ENCODE peak calls at places on chromosomes 5 and 9, in seven cellular contexts. One of them, this sample, is unnamed.
A peak's percentile ranks its signal among the peaks of the same experiment; 100 is the strongest.

GRCh38 chr9:120513825-120514598 is 66.0 kb downstream of the CDK5RAP2 start:
- DNase-seq in CD4-positive, alpha-beta T cell: no peak
- DNase-seq in A549: no peak
- DNase-seq in stomach: no peak
- DNase-seq in IMR-90: no peak
- DNase-seq in ovary: no peak
- DNase-seq in upper lobe of right lung: no peak
- DNase-seq in this sample: no peak

GRCh38 chr5:15097552-15097951 is 226.0 kb upstream of the ANKH start:
- DNase-seq in CD4-positive, alpha-beta T cell: no peak
- DNase-seq in A549: no peak
- DNase-seq in stomach: no peak
- DNase-seq in IMR-90: no peak
- DNase-seq in ovary: no peak
- DNase-seq in upper lobe of right lung: no peak
- DNase-seq in this sample: no peak

GRCh38 chr9:135978650-135979461 is 17.7 kb upstream of the UBAC1 start:
- DNase-seq in CD4-positive, alpha-beta T cell: peak; percentile 60
- DNase-seq in A549: no peak
- DNase-seq in stomach: no peak
- DNase-seq in IMR-90: no peak
- DNase-seq in ovary: no peak
- DNase-seq in upper lobe of right lung: no peak
- DNase-seq in this sample: peak; percentile 27

GRCh38 chr9:19999491-20000057 is 210.7 kb upstream of the SLC24A2 start:
- DNase-seq in CD4-positive, alpha-beta T cell: no peak
- DNase-seq in A549: no peak
- DNase-seq in stomach: no peak
- DNase-seq in IMR-90: peak; percentile 87
- DNase-seq in ovary: no peak
- DNase-seq in upper lobe of right lung: no peak
- DNase-seq in this sample: no peak

GRCh38 chr5:71475788-71476384 is 20.4 kb downstream of the BDP1 start:
- DNase-seq in CD4-positive, alpha-beta T cell: no peak
- DNase-seq in A549: peak; percentile 64
- DNase-seq in stomach: no peak
- DNase-seq in IMR-90: peak; percentile 29
- DNase-seq in ovary: no peak
- DNase-seq in upper lobe of right lung: no peak
- DNase-seq in this sample: no peak

GRCh38 chr5:43123887-43124286 is 3.2 kb downstream of the ZNF131 start:
- DNase-seq in CD4-positive, alpha-beta T cell: no peak
- DNase-seq in A549: no peak
- DNase-seq in stomach: no peak
- DNase-seq in IMR-90: no peak
- DNase-seq in ovary: no peak
- DNase-seq in upper lobe of right lung: no peak
- DNase-seq in this sample: no peak

GRCh38 chr9:2260401-2261306 is 245.5 kb downstream of the SMARCA2 start:
- DNase-seq in CD4-positive, alpha-beta T cell: no peak
- DNase-seq in A549: peak; percentile 51
- DNase-seq in stomach: peak; percentile 35
- DNase-seq in IMR-90: peak; percentile 45
- DNase-seq in ovary: no peak
- DNase-seq in upper lobe of right lung: no peak
- DNase-seq in this sample: no peak

GRCh38 chr5:10145922-10146321 is 103.8 kb downstream of the ATPSCKMT start:
- DNase-seq in CD4-positive, alpha-beta T cell: no peak
- DNase-seq in A549: peak; percentile 18
- DNase-seq in stomach: no peak
- DNase-seq in IMR-90: peak; percentile 66
- DNase-seq in ovary: no peak
- DNase-seq in upper lobe of right lung: no peak
- DNase-seq in this sample: no peak

GRCh38 chr9:119961774-119962408 is 592.7 kb upstream of the BRINP1 start:
- DNase-seq in CD4-positive, alpha-beta T cell: no peak
- DNase-seq in A549: peak; percentile 68
- DNase-seq in stomach: peak; percentile 63
- DNase-seq in IMR-90: peak; percentile 29
- DNase-seq in ovary: peak; percentile 46
- DNase-seq in upper lobe of right lung: peak; percentile 78
- DNase-seq in this sample: no peak

GRCh38 chr9:98314381-98315066 is 59.1 kb upstream of the TBC1D2 start:
- DNase-seq in CD4-positive, alpha-beta T cell: no peak
- DNase-seq in A549: no peak
- DNase-seq in stomach: no peak
- DNase-seq in IMR-90: peak; percentile 69
- DNase-seq in ovary: no peak
- DNase-seq in upper lobe of right lung: peak; percentile 82
- DNase-seq in this sample: no peak

GRCh38 chr9:136138566-136138965 is 19.9 kb upstream of the TMEM250 start:
- DNase-seq in CD4-positive, alpha-beta T cell: no peak
- DNase-seq in A549: no peak
- DNase-seq in stomach: no peak
- DNase-seq in IMR-90: no peak
- DNase-seq in ovary: no peak
- DNase-seq in upper lobe of right lung: no peak
- DNase-seq in this sample: peak; percentile 21

GRCh38 chr5:140146523-140146842 is 20.7 kb downstream of the IGIP start:
- DNase-seq in CD4-positive, alpha-beta T cell: no peak
- DNase-seq in A549: no peak
- DNase-seq in stomach: no peak
- DNase-seq in IMR-90: no peak
- DNase-seq in ovary: no peak
- DNase-seq in upper lobe of right lung: no peak
- DNase-seq in this sample: no peak

GRCh38 chr5:144335561-144335960 is 164.9 kb downstream of the KCTD16 start:
- DNase-seq in CD4-positive, alpha-beta T cell: no peak
- DNase-seq in A549: no peak
- DNase-seq in stomach: no peak
- DNase-seq in IMR-90: no peak
- DNase-seq in ovary: no peak
- DNase-seq in upper lobe of right lung: no peak
- DNase-seq in this sample: no peak

GRCh38 chr5:68798877-68799276 is 294.9 kb upstream of the SLC30A5 start:
- DNase-seq in CD4-positive, alpha-beta T cell: no peak
- DNase-seq in A549: no peak
- DNase-seq in stomach: no peak
- DNase-seq in IMR-90: no peak
- DNase-seq in ovary: no peak
- DNase-seq in upper lobe of right lung: no peak
- DNase-seq in this sample: no peak

GRCh38 chr5:144487207-144487606 is 316.5 kb downstream of the KCTD16 start:
- DNase-seq in CD4-positive, alpha-beta T cell: no peak
- DNase-seq in A549: no peak
- DNase-seq in stomach: no peak
- DNase-seq in IMR-90: no peak
- DNase-seq in ovary: no peak
- DNase-seq in upper lobe of right lung: no peak
- DNase-seq in this sample: no peak

GRCh38 chr5:171342362-171343111 is 33.5 kb downstream of the TLX3 start:
- DNase-seq in CD4-positive, alpha-beta T cell: no peak
- DNase-seq in A549: peak; percentile 40
- DNase-seq in stomach: peak; percentile 40
- DNase-seq in IMR-90: peak; percentile 71
- DNase-seq in ovary: no peak
- DNase-seq in upper lobe of right lung: no peak
- DNase-seq in this sample: peak; percentile 10

GRCh38 chr9:99103909-99104458 is 929 bp upstream of the TGFBR1 start:
- DNase-seq in CD4-positive, alpha-beta T cell: no peak
- DNase-seq in A549: no peak
- DNase-seq in stomach: no peak
- DNase-seq in IMR-90: peak; percentile 61
- DNase-seq in ovary: peak; percentile 51
- DNase-seq in upper lobe of right lung: no peak
- DNase-seq in this sample: no peak

GRCh38 chr5:10489810-10490426 is 48.2 kb downstream of the ROPN1L start:
- DNase-seq in CD4-positive, alpha-beta T cell: no peak
- DNase-seq in A549: no peak
- DNase-seq in stomach: no peak
- DNase-seq in IMR-90: peak; percentile 31
- DNase-seq in ovary: no peak
- DNase-seq in upper lobe of right lung: no peak
- DNase-seq in this sample: no peak

GRCh38 chr9:134489621-134490380 is 151.8 kb upstream of the COL5A1 start:
- DNase-seq in CD4-positive, alpha-beta T cell: no peak
- DNase-seq in A549: no peak
- DNase-seq in stomach: no peak
- DNase-seq in IMR-90: no peak
- DNase-seq in ovary: no peak
- DNase-seq in upper lobe of right lung: peak; percentile 51
- DNase-seq in this sample: no peak

GRCh38 chr9:840343-840742 is 1.2 kb upstream of the DMRT1 start:
- DNase-seq in CD4-positive, alpha-beta T cell: no peak
- DNase-seq in A549: no peak
- DNase-seq in stomach: no peak
- DNase-seq in IMR-90: no peak
- DNase-seq in ovary: no peak
- DNase-seq in upper lobe of right lung: no peak
- DNase-seq in this sample: no peak

GRCh38 chr9:89815903-89816573 is 211.2 kb downstream of the GADD45G start:
- DNase-seq in CD4-positive, alpha-beta T cell: no peak
- DNase-seq in A549: no peak
- DNase-seq in stomach: no peak
- DNase-seq in IMR-90: no peak
- DNase-seq in ovary: peak; percentile 80
- DNase-seq in upper lobe of right lung: peak; percentile 54
- DNase-seq in this sample: no peak

GRCh38 chr5:40904205-40904993 is 4.9 kb upstream of the C7 start:
- DNase-seq in CD4-positive, alpha-beta T cell: no peak
- DNase-seq in A549: peak; percentile 58
- DNase-seq in stomach: peak; percentile 75
- DNase-seq in IMR-90: peak; percentile 83
- DNase-seq in ovary: peak; percentile 71
- DNase-seq in upper lobe of right lung: no peak
- DNase-seq in this sample: no peak

GRCh38 chr5:127804886-127805426 is 101.8 kb downstream of the CCDC192 start:
- DNase-seq in CD4-positive, alpha-beta T cell: no peak
- DNase-seq in A549: no peak
- DNase-seq in stomach: no peak
- DNase-seq in IMR-90: peak; percentile 61
- DNase-seq in ovary: no peak
- DNase-seq in upper lobe of right lung: no peak
- DNase-seq in this sample: no peak

GRCh38 chr5:103271570-103272289 is 13.2 kb downstream of the MACIR start:
- DNase-seq in CD4-positive, alpha-beta T cell: no peak
- DNase-seq in A549: no peak
- DNase-seq in stomach: no peak
- DNase-seq in IMR-90: peak; percentile 11
- DNase-seq in ovary: no peak
- DNase-seq in upper lobe of right lung: no peak
- DNase-seq in this sample: no peak

GRCh38 chr5:36156619-36157018 is 4.7 kb downstream of the SKP2 start:
- DNase-seq in CD4-positive, alpha-beta T cell: no peak
- DNase-seq in A549: no peak
- DNase-seq in stomach: no peak
- DNase-seq in IMR-90: peak; percentile 69
- DNase-seq in ovary: no peak
- DNase-seq in upper lobe of right lung: no peak
- DNase-seq in this sample: no peak

GRCh38 chr9:102360846-102361245 is 622.4 kb upstream of the GRIN3A start:
- DNase-seq in CD4-positive, alpha-beta T cell: no peak
- DNase-seq in A549: no peak
- DNase-seq in stomach: no peak
- DNase-seq in IMR-90: no peak
- DNase-seq in ovary: no peak
- DNase-seq in upper lobe of right lung: no peak
- DNase-seq in this sample: no peak
- H3K9me3 ChIP-seq in CD4-positive, alpha-beta T cell: peaks cover 5% of the 10 kb centered on the region
- H3K9me3 ChIP-seq in A549: no peaks in the 10 kb centered on the region
- H3K9me3 ChIP-seq in stomach: peaks cover 7% of the 10 kb centered on the region
- H3K9me3 ChIP-seq in IMR-90: peaks cover 3% of the 10 kb centered on the region
- H3K9me3 ChIP-seq in ovary: no peaks in the 10 kb centered on the region
- H3K9me3 ChIP-seq in upper lobe of right lung: no peaks in the 10 kb centered on the region
- H3K9me3 ChIP-seq in this sample: no peaks in the 10 kb centered on the region

DNA sequence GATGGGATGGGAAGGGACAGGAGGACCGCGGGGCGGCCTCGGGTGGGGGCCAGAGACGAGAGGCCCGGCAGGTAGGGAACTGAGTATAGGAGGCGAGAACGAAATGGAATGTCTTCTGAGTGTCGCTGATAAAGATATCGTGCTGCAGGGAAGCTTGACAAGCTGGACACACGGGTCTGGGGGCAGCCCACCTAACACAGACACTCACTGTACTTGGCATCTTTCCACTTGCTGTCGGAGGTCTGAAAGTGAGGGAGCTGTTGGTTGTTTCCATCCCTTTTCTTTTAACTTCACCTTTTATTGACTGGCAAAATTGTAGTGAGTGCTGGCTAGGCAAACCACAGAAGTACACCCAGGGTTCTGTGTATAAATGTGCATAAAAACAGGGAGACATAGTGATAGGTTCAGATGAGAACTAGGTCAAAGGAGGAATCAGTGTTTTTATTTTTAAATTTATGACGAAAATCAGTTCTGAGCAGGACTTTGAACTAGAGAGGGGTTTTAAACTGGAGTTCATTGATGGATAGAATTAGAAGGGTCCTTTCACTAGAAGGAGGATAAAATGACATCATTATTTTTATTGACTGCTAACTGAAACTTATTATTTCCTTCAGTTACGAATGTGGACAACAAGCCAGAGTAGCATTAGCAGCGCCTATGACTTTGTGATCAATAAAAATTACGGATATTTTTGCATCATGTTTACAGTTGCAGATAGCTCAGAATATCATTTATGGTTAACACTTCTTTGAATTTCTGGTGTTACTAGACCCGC is 778 bp downstream of the GAPVD1 start:
- DNase-seq in CD4-positive, alpha-beta T cell: no peak
- DNase-seq in A549: no peak
- DNase-seq in stomach: no peak
- DNase-seq in IMR-90: no peak
- DNase-seq in ovary: no peak
- DNase-seq in upper lobe of right lung: no peak
- DNase-seq in this sample: no peak
- H3K9me3 ChIP-seq in CD4-positive, alpha-beta T cell: no peaks in the 10 kb centered on the region
- H3K9me3 ChIP-seq in A549: no peaks in the 10 kb centered on the region
- H3K9me3 ChIP-seq in stomach: no peaks in the 10 kb centered on the region
- H3K9me3 ChIP-seq in IMR-90: no peaks in the 10 kb centered on the region
- H3K9me3 ChIP-seq in ovary: no peaks in the 10 kb centered on the region
- H3K9me3 ChIP-seq in upper lobe of right lung: no peaks in the 10 kb centered on the region
- H3K9me3 ChIP-seq in this sample: no peaks in the 10 kb centered on the region

GRCh38 chr5:178993955-178994579 is 1.1 kb downstream of the GRM6 start:
- DNase-seq in CD4-positive, alpha-beta T cell: no peak
- DNase-seq in A549: no peak
- DNase-seq in stomach: no peak
- DNase-seq in IMR-90: no peak
- DNase-seq in ovary: no peak
- DNase-seq in upper lobe of right lung: no peak
- DNase-seq in this sample: no peak
- H3K9me3 ChIP-seq in CD4-positive, alpha-beta T cell: peaks cover 8% of the 10 kb centered on the region
- H3K9me3 ChIP-seq in A549: peaks cover 15% of the 10 kb centered on the region
- H3K9me3 ChIP-seq in stomach: peaks cover 54% of the 10 kb centered on the region
- H3K9me3 ChIP-seq in IMR-90: peaks cover 58% of the 10 kb centered on the region
- H3K9me3 ChIP-seq in ovary: peaks cover 7% of the 10 kb centered on the region
- H3K9me3 ChIP-seq in upper lobe of right lung: no peaks in the 10 kb centered on the region
- H3K9me3 ChIP-seq in this sample: no peaks in the 10 kb centered on the region

DNA sequence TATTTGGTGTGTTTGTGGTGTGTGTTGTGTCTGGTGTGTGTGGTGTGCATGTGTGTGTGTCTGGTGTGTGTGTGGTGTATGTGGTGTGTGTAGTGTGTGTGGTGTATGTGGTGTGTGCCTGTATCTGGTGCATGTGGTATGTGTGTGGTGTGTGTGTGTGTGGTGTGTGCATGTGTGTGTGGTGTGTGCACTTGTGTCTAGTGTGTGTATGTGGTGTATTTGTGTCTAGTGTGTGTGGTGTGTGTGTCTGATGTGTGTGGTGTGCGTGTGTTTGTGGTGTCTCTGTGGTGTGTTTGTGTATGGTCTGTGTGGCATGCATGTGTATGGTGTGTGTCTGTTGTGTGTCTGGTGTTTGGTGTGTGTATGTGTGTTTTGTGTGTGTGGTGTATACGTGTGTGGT is 71.1 kb downstream of the CACNA1B start:
- DNase-seq in CD4-positive, alpha-beta T cell: no peak
- DNase-seq in A549: no peak
- DNase-seq in stomach: no peak
- DNase-seq in IMR-90: no peak
- DNase-seq in ovary: no peak
- DNase-seq in upper lobe of right lung: no peak
- DNase-seq in this sample: no peak
- H3K9me3 ChIP-seq in CD4-positive, alpha-beta T cell: peaks cover 18% of the 10 kb centered on the region
- H3K9me3 ChIP-seq in A549: peaks cover 48% of the 10 kb centered on the region
- H3K9me3 ChIP-seq in stomach: peaks cover 36% of the 10 kb centered on the region
- H3K9me3 ChIP-seq in IMR-90: peaks cover 61% of the 10 kb centered on the region
- H3K9me3 ChIP-seq in ovary: no peaks in the 10 kb centered on the region
- H3K9me3 ChIP-seq in upper lobe of right lung: no peaks in the 10 kb centered on the region
- H3K9me3 ChIP-seq in this sample: no peaks in the 10 kb centered on the region